ENCODE peak calls at places on chromosomes 13 and 19, in eight cellular contexts. R is activated CD4-positive, alpha-beta T cell treated with anti-CD3 and anti-CD28 coated beads for 1 hour; D is NCI-H1048; H is NCI-H1105; Z is SJSA1; W is lower leg skin; X is activated T-cell treated with anti-CD3 and anti-CD28 coated beads for 1 hour; I is heart left ventricle. K is an unnamed sample.

GRCh38 chr19:16386619-16387240 is 62.1 kb downstream of the KLF2 start:
- DNase-seq in R (peak), I (peak), Z (peak), W (no peak), X (peak), H (no peak), D (no peak), K (peak)

GRCh38 chr13:111398715-111399299 is 78.4 kb downstream of the TEX29 start:
- DNase-seq in D (no peak), R (no peak), X (no peak), I (no peak), W (no peak), H (no peak), Z (peak), K (no peak)

GRCh38 chr13:21227917-21228316 is 51.5 kb downstream of the MRPL57 start:
- DNase-seq in D (no peak), X (no peak), W (no peak), Z (no peak), R (no peak), I (no peak), H (no peak), K (no peak)

GRCh38 chr13:97257800-97258799 is 36.0 kb downstream of the MBNL2 start:
- DNase-seq in Z (peak), I (peak), W (peak), R (no peak), X (no peak), D (no peak), H (no peak), K (peak)

GRCh38 chr19:10007811-10008211 is 2.5 kb downstream of the COL5A3 start:
- DNase-seq in X (no peak), R (no peak), I (peak), D (no peak), W (no peak), H (no peak), Z (no peak), K (no peak)

GRCh38 chr13:21106089-21106488 is 44.7 kb upstream of the LATS2 start:
- DNase-seq in H (no peak), R (no peak), I (no peak), W (no peak), Z (peak), X (no peak), D (no peak), K (peak)

GRCh38 chr13:40236566-40237168 is 429.8 kb downstream of the FOXO1 start:
- DNase-seq in R (no peak), D (no peak), H (no peak), Z (no peak), I (peak), X (no peak), W (peak), K (no peak)

GRCh38 chr19:17777840-17778620 is 16.9 kb upstream of the B3GNT3 start:
- DNase-seq in W (peak), D (peak), H (no peak), X (no peak), Z (peak), I (peak), R (no peak), K (no peak)

GRCh38 chr19:3189702-3190469 is 4.2 kb downstream of the NCLN start:
- DNase-seq in R (no peak), W (no peak), Z (peak), D (no peak), H (no peak), X (no peak), I (peak), K (no peak)

GRCh38 chr19:18137242-18137641 is 15.7 kb upstream of the PIK3R2 start:
- DNase-seq in R (no peak), H (no peak), W (no peak), Z (no peak), X (no peak), I (no peak), D (no peak), K (no peak)

GRCh38 chr13:41579168-41579567 is 121.8 kb downstream of the RGCC start:
- DNase-seq in W (no peak), X (no peak), H (no peak), R (no peak), I (no peak), D (no peak), Z (no peak), K (no peak)

GRCh38 chr19:55648657-55649578 is 906 bp downstream of the CCDC106 start:
- DNase-seq in R (no peak), I (no peak), Z (peak), X (no peak), D (no peak), W (no peak), H (no peak), K (no peak)

GRCh38 chr19:19444694-19445155 is 39.2 kb downstream of the GATAD2A start:
- DNase-seq in W (no peak), I (peak), H (no peak), X (no peak), Z (no peak), D (no peak), R (no peak), K (no peak)

GRCh38 chr19:55116232-55117062 is 990 bp downstream of the PPP1R12C start:
- DNase-seq in R (no peak), W (peak), I (peak), Z (peak), D (no peak), H (no peak), X (peak), K (peak)

GRCh38 chr19:36151144-36152051 is 849 bp downstream of the COX7A1 start:
- DNase-seq in I (peak), H (no peak), D (no peak), W (peak), R (no peak), Z (no peak), X (no peak), K (no peak)

GRCh38 chr13:77737583-77738200 is 40.2 kb downstream of the SLAIN1 start:
- DNase-seq in D (no peak), X (no peak), R (no peak), H (no peak), W (no peak), Z (no peak), I (no peak), K (no peak)

GRCh38 chr13:113084943-113085540 is 20.5 kb upstream of the F7 start:
- DNase-seq in H (no peak), R (no peak), X (no peak), W (no peak), I (peak), D (no peak), Z (no peak), K (no peak)

GRCh38 chr13:107866666-107867623 is 348.4 kb downstream of the LIG4 start:
- DNase-seq in X (no peak), Z (no peak), H (peak), R (no peak), I (no peak), D (no peak), W (no peak), K (peak)

GRCh38 chr19:5339950-5340636 is 519 bp downstream of the PTPRS start:
- DNase-seq in X (no peak), R (no peak), W (no peak), D (no peak), I (no peak), H (no peak), Z (no peak), K (no peak)

GRCh38 chr13:93723316-93723715 is 496.7 kb downstream of the GPC6 start:
- DNase-seq in R (no peak), W (no peak), H (no peak), Z (no peak), I (no peak), D (no peak), X (no peak), K (no peak)

K was measured in amniotic stem cell.